ENCODE peak calls at places on chromosome 12, in six cellular contexts. D is PC-3, C is HCT116, Y is hepatocyte, N is GM23338, W is OCI-LY7. F is an unnamed sample. For H3K9me2, the result is how much of the 10 kb centered on the place peaks cover.

GRCh38 chr12:80161612-80162011 is 62.3 kb downstream of the OTOGL start:
- DNase-seq in D (no peak), C (no peak), Y (no peak), N (no peak), W (no peak), F (no peak)

GRCh38 chr12:6285063-6285477 is 25.4 kb upstream of the PLEKHG6 start:
- DNase-seq in D (peak), C (no peak), Y (peak), N (peak), W (peak), F (peak)

GRCh38 chr12:121823101-121823726 is 19.4 kb downstream of the SETD1B start:
- DNase-seq in D (no peak), C (no peak), Y (no peak), N (peak), W (no peak), F (no peak)

GRCh38 chr12:62653740-62654139 is 187.1 kb downstream of the MON2 start:
- DNase-seq in D (no peak), C (no peak), Y (no peak), N (peak), W (no peak), F (no peak)

GRCh38 chr12:10636611-10637010 is 23.2 kb upstream of the MAGOHB start:
- DNase-seq in D (peak), C (no peak), Y (no peak), N (peak), W (no peak), F (no peak)

GRCh38 chr12:53806689-53807088 is 54.9 kb upstream of the CISTR start:
- DNase-seq in D (peak), C (no peak), Y (peak), N (no peak), W (no peak), F (no peak)

GRCh38 chr12:67590122-67590795 is 58.3 kb upstream of the DYRK2 start:
- DNase-seq in D (no peak), C (no peak), Y (no peak), N (no peak), W (no peak), F (no peak)

GRCh38 chr12:34233618-34234017 is 211.3 kb downstream of the ALG10 start:
- DNase-seq in D (no peak), C (no peak), Y (no peak), N (no peak), W (no peak), F (no peak)

GRCh38 chr12:110647669-110648068 is 33.7 kb downstream of the TCTN1 start:
- DNase-seq in D (no peak), C (no peak), Y (no peak), N (no peak), W (peak), F (no peak)

GRCh38 chr12:10213168-10214130 is 772 bp downstream of the GABARAPL1 start:
- DNase-seq in D (peak), C (peak), Y (peak), N (peak), W (peak), F (peak)

GRCh38 chr12:22518067-22518719 is 26.1 kb downstream of the C2CD5 start:
- DNase-seq in D (peak), C (no peak), Y (no peak), N (no peak), W (no peak), F (no peak)

GRCh38 chr12:71871116-71871515 is 31.6 kb downstream of the TBC1D15 start:
- DNase-seq in D (peak), C (no peak), Y (no peak), N (no peak), W (no peak), F (peak)

GRCh38 chr12:25436206-25436912 is 116.7 kb downstream of the LMNTD1 start:
- DNase-seq in D (peak), C (peak), Y (peak), N (peak), W (peak), F (peak)

GRCh38 chr12:22110176-22110575 is 64.2 kb downstream of the CMAS start:
- DNase-seq in D (no peak), C (no peak), Y (no peak), N (no peak), W (no peak), F (no peak)

GRCh38 chr12:7129647-7130536 is at the start of gene CLSTN3:
- DNase-seq in D (peak), C (no peak), Y (peak), N (peak), W (peak), F (peak)

GRCh38 chr12:20423557-20423956 is 55.2 kb downstream of the PDE3A start:
- DNase-seq in D (no peak), C (no peak), Y (no peak), N (peak), W (no peak), F (no peak)

GRCh38 chr12:1918875-1919236 is 404 bp upstream of the CACNA2D4 start:
- DNase-seq in D (no peak), C (no peak), Y (no peak), N (no peak), W (no peak), F (no peak)

GRCh38 chr12:114777052-114777451 is 93.1 kb upstream of the TBX3 start:
- DNase-seq in D (peak), C (no peak), Y (no peak), N (no peak), W (no peak), F (peak)

GRCh38 chr12:69502342-69503081 is 32.3 kb downstream of the FRS2 start:
- DNase-seq in D (peak), C (peak), Y (no peak), N (no peak), W (no peak), F (peak)
- TF ChIP-seq EZH2phosphoT487 in D (no peak), C (no peak), Y (no peak), N (no peak), W (no peak), F (peak)

GRCh38 chr12:130240831-130241590 is 78.7 kb downstream of the FZD10 start:
- DNase-seq in D (no peak), C (no peak), Y (no peak), N (no peak), W (no peak), F (no peak)
- H3K9me2 ChIP-seq in D (under half), C (under half), Y (under half), N (under half), W (under half), F (under half)

GRCh38 chr12:31002361-31002725 is 71.3 kb upstream of the DDX11 start:
- DNase-seq in D (no peak), C (no peak), Y (no peak), N (no peak), W (no peak), F (no peak)

GRCh38 chr12:31002999-31003398 is 70.7 kb upstream of the DDX11 start:
- DNase-seq in D (no peak), C (no peak), Y (no peak), N (no peak), W (no peak), F (peak)

GRCh38 chr12:31004666-31005065 is 69.0 kb upstream of the DDX11 start:
- DNase-seq in D (no peak), C (no peak), Y (no peak), N (no peak), W (no peak), F (no peak)

GRCh38 chr12:31005256-31005943 is 68.3 kb upstream of the DDX11 start:
- DNase-seq in D (no peak), C (no peak), Y (no peak), N (no peak), W (no peak), F (no peak)

GRCh38 chr12:31003861-31004640 is 69.6 kb upstream of the DDX11 start:
- DNase-seq in D (no peak), C (no peak), Y (no peak), N (no peak), W (no peak), F (no peak)
- TF ChIP-seq EZH2phosphoT487 in D (no peak), C (no peak), Y (no peak), N (no peak), W (no peak), F (no peak)

GRCh38 chr12:45577844-45578399 is 151.6 kb upstream of the ARID2 start:
- DNase-seq in D (no peak), C (no peak), Y (no peak), N (no peak), W (no peak), F (peak)
- H3K9me2 ChIP-seq in D (under half), C (under half), Y (under half), N (under half), W (under half), F (under half)

DNA sequence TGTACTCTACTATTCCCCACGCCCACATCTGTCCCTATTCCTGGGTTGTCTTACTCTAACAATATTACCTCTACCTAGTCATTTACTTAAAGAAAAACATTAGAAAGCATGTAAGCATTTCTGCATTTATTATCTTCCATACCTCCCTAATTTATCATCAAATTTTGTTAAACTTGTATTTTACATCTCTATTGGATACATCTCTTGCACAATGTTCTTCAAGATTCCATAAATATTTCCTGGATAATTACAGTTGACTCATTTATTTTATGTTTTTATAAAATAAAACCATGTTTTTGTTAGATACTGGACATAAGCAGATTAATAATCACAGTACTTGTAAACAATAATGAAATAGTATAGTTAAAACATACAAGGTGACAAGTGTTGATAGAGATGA is 209.0 kb downstream of the TMTC3 start:
- DNase-seq in D (no peak), C (no peak), Y (no peak), N (no peak), W (no peak), F (peak)
- TF ChIP-seq EZH2phosphoT487 in D (no peak), C (no peak), Y (no peak), N (no peak), W (no peak), F (no peak)